ENCODE peak calls at places on chromosomes 5 and 9, in five cellular contexts. Q is GM12878, Z is HEK293T, C is IMR-90, L is K562. A is an unnamed sample.

GRCh38 chr5:67355135-67355729 is 158.6 kb upstream of the CD180 start:
- DNase-seq in Q (no peak), Z (no peak), C (no peak), L (no peak), A (no peak)

GRCh38 chr5:5421149-5421960 is 1.1 kb upstream of the ICE1 start:
- DNase-seq in Q (no peak), Z (no peak), C (peak; percentile 5), L (peak; percentile 47), A (no peak)

GRCh38 chr5:16881253-16881652 is 54.8 kb downstream of the MYO10 start:
- DNase-seq in Q (no peak), Z (no peak), C (no peak), L (no peak), A (no peak)

GRCh38 chr9:32703635-32704034 is 68.2 kb upstream of the TAF1L start:
- DNase-seq in Q (no peak), Z (peak; percentile 28), C (no peak), L (no peak), A (peak; percentile 12)

GRCh38 chr5:169944115-169944514 is 36.2 kb downstream of the INSYN2B start:
- DNase-seq in Q (no peak), Z (no peak), C (no peak), L (no peak), A (no peak)

GRCh38 chr9:6090811-6091210 is 75.4 kb upstream of the RANBP6 start:
- DNase-seq in Q (no peak), Z (no peak), C (no peak), L (no peak), A (no peak)

GRCh38 chr9:90065001-90065400 is 460.2 kb downstream of the GADD45G start:
- DNase-seq in Q (no peak), Z (no peak), C (no peak), L (no peak), A (no peak)

GRCh38 chr5:78677777-78678668 is 29.5 kb upstream of the LHFPL2 start:
- DNase-seq in Q (peak; percentile 26), Z (no peak), C (peak; percentile 98), L (peak; percentile 58), A (no peak)

GRCh38 chr5:155293605-155294178 is 280.1 kb downstream of the KIF4B start:
- DNase-seq in Q (no peak), Z (no peak), C (no peak), L (no peak), A (no peak)

GRCh38 chr5:33441241-33441844 is 578 bp downstream of the TARS1 start:
- DNase-seq in Q (peak; percentile 21), Z (peak; percentile 9), C (peak; percentile 73), L (peak; percentile 79), A (peak; percentile 58)

GRCh38 chr9:104635471-104635870 is 17.5 kb upstream of the OR13C9 start:
- DNase-seq in Q (no peak), Z (no peak), C (no peak), L (no peak), A (no peak)

GRCh38 chr5:57780959-57781325 is 298.3 kb upstream of the ACTBL2 start:
- DNase-seq in Q (no peak), Z (no peak), C (no peak), L (no peak), A (no peak)

GRCh38 chr5:65769539-65769938 is 47.5 kb downstream of the NLN start:
- DNase-seq in Q (no peak), Z (no peak), C (peak; percentile 95), L (no peak), A (peak; percentile 13)

GRCh38 chr9:137354153-137354844 is 52.2 kb upstream of the NRARP start:
- DNase-seq in Q (no peak), Z (no peak), C (no peak), L (no peak), A (no peak)

GRCh38 chr9:131475956-131476776 is 26.6 kb upstream of the POMT1 start:
- DNase-seq in Q (no peak), Z (no peak), C (no peak), L (no peak), A (no peak)

GRCh38 chr9:2923810-2924768 is 80.2 kb upstream of the PUM3 start:
- DNase-seq in Q (no peak), Z (peak; percentile 4), C (no peak), L (no peak), A (no peak)

GRCh38 chr5:124343021-124343420 is 403.4 kb downstream of the ZNF608 start:
- DNase-seq in Q (no peak), Z (no peak), C (peak; percentile 34), L (no peak), A (no peak)

GRCh38 chr5:169828385-169828784 is 151.9 kb downstream of the INSYN2B start:
- DNase-seq in Q (no peak), Z (no peak), C (no peak), L (no peak), A (no peak)

GRCh38 chr9:34572628-34573027 is 16.9 kb downstream of the CNTFR start:
- DNase-seq in Q (no peak), Z (no peak), C (no peak), L (no peak), A (no peak)

GRCh38 chr9:128895556-128895955 is 13.6 kb downstream of the LRRC8A start:
- DNase-seq in Q (no peak), Z (no peak), C (no peak), L (no peak), A (no peak)

GRCh38 chr5:39433838-39434237 is 9.1 kb upstream of the DAB2 start:
- DNase-seq in Q (no peak), Z (no peak), C (no peak), L (no peak), A (no peak)

GRCh38 chr5:149937610-149938009 is 7.0 kb downstream of the PDE6A start:
- DNase-seq in Q (no peak), Z (no peak), C (no peak), L (no peak), A (peak; percentile 55)

GRCh38 chr5:141605523-141606277 is 13.1 kb downstream of the DIAPH1 start:
- DNase-seq in Q (peak; percentile 87), Z (no peak), C (no peak), L (peak; percentile 73), A (no peak)
- TF ChIP-seq BHLHE40 in Q (peak; percentile 12), Z (no peak), C (no peak), L (no peak), A (no peak)

GRCh38 chr5:61132559-61132958 is 29.7 kb downstream of the SMIM15 start:
- DNase-seq in Q (no peak), Z (no peak), C (peak; percentile 38), L (no peak), A (no peak)
- TF ChIP-seq BHLHE40 in Q (no peak), Z (no peak), C (no peak), L (no peak), A (no peak)

GRCh38 chr5:137624786-137625349 is 111.0 kb downstream of the KLHL3 start:
- DNase-seq in Q (no peak), Z (no peak), C (no peak), L (no peak), A (no peak)

GRCh38 chr5:137621306-137621705 is 114.6 kb downstream of the KLHL3 start:
- DNase-seq in Q (no peak), Z (no peak), C (no peak), L (no peak), A (no peak)

GRCh38 chr5:137619191-137619870 is 116.6 kb downstream of the KLHL3 start:
- DNase-seq in Q (no peak), Z (no peak), C (peak; percentile 81), L (no peak), A (no peak)

GRCh38 chr5:137621861-137622823 is 113.7 kb downstream of the KLHL3 start:
- DNase-seq in Q (no peak), Z (no peak), C (peak; percentile 45), L (no peak), A (no peak)

GRCh38 chr5:137622850-137623249 is 113.0 kb downstream of the KLHL3 start:
- DNase-seq in Q (peak; percentile 9), Z (no peak), C (no peak), L (no peak), A (no peak)
- TF ChIP-seq BHLHE40 in Q (peak; percentile 25), Z (no peak), C (no peak), L (no peak), A (no peak)

GRCh38 chr5:113047234-113047633 is 70.6 kb downstream of the DCP2 start:
- DNase-seq in Q (no peak), Z (no peak), C (no peak), L (peak; percentile 58), A (peak; percentile 50)
- TF ChIP-seq BHLHE40 in Q (no peak), Z (no peak), C (no peak), L (no peak), A (no peak)

GRCh38 chr9:20592673-20593072 is 29.6 kb downstream of the MLLT3 start:
- DNase-seq in Q (no peak), Z (no peak), C (peak; percentile 52), L (no peak), A (no peak)
- TF ChIP-seq BHLHE40 in Q (no peak), Z (no peak), C (no peak), L (no peak), A (no peak)

DNA sequence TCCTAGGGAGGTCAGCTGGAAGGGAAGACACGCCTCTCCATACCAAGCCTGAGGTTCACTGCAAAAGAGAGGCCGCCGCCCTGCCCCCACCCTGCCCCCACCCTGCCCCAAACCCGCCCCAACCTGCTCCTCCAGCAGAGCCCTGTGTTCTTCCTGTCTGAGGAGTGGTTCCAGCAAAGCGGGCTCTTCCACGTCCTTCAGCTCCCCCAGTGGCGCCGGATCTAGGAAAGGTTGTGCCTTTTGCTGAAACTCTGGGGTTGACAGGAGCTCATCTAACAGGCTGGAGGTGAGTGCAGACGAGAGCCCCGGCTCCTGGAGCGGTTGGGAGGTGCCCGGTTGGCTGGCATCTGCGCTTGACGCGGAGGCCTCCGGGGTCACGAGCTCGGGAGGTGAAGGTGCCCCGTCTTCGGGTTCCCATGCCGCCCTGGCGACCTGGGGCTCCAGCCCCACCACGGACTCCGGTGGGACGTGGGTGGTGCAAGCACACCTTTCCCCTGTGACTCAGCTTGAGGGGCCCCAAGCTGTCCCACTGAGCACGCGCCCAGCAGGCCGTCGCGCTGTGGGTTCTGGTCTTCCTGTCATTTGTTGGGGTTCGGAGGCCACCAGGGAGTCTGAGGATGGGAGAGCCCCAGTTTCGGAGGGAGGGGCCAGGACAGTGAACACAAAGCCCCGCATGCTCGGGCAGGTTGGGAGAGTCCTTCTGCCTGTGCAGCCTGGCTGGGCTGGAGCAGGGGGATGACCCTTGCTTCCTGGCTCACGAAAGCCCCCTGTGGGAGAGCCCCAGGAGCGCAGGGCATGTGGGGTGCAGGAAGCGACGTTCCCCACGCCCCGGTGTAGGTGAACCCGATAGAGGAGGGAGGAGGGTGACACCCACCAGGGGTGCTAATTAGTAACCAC is 1467.1 kb downstream of the FOXD4L5 start:
- DNase-seq in Q (peak; percentile 75), Z (peak; percentile 7), C (peak; percentile 8), L (peak; percentile 9), A (no peak)
- TF ChIP-seq BHLHE40 in Q (peak; percentile 37), Z (no peak), C (no peak), L (no peak), A (no peak)